ENCODE peak calls at places on chromosomes 3 and 15, in six cellular contexts. C is NCI-H2171 treated with DMSO at 0.1 percent for 48 hours, J is activated gamma-delta T cell treated with Interleukin-2 at 50 U/mL for 16 hours, U is OCI-M1, Q is AG09319, D is left kidney. A is an unnamed sample.

GRCh38 chr3:45199837-45200648 is 26.0 kb downstream of the TMEM158 start:
- DNase-seq in C (no peak), U (no peak), D (no peak), J (no peak), Q (no peak), A (no peak)

GRCh38 chr15:101176625-101177024 is 75.2 kb downstream of the CHSY1 start:
- DNase-seq in D (no peak), U (no peak), J (no peak), C (no peak), Q (no peak), A (peak)

GRCh38 chr3:71689305-71689704 is 35.9 kb downstream of the EIF4E3 start:
- DNase-seq in J (no peak), D (no peak), Q (no peak), U (peak), C (no peak), A (peak)

GRCh38 chr3:51928438-51928837 is 13.3 kb downstream of the RRP9 start:
- DNase-seq in C (no peak), Q (no peak), J (no peak), D (no peak), U (no peak), A (no peak)

GRCh38 chr3:195072916-195073564 is 197.9 kb downstream of the XXYLT1 start:
- DNase-seq in Q (no peak), U (no peak), D (no peak), J (no peak), C (no peak), A (no peak)

GRCh38 chr3:127670761-127671522 is 1.8 kb upstream of the ABTB1 start:
- DNase-seq in Q (no peak), J (no peak), C (no peak), D (no peak), U (no peak), A (no peak)

GRCh38 chr3:58690490-58690889 is 23.9 kb upstream of the FAM3D start:
- DNase-seq in Q (no peak), C (no peak), U (no peak), J (no peak), D (no peak), A (no peak)

GRCh38 chr3:142459096-142459495 is 11.3 kb upstream of the XRN1 start:
- DNase-seq in C (no peak), Q (no peak), U (no peak), D (no peak), J (no peak), A (no peak)

GRCh38 chr3:48118928-48119327 is 69.3 kb downstream of the CDC25A start:
- DNase-seq in J (no peak), Q (no peak), D (no peak), C (no peak), U (no peak), A (no peak)

GRCh38 chr3:171878441-171879225 is 35.5 kb downstream of the TMEM212 start:
- DNase-seq in C (no peak), D (peak), J (no peak), Q (no peak), U (no peak), A (no peak)

GRCh38 chr15:58475573-58476524 is 44.1 kb downstream of the LIPC start:
- DNase-seq in Q (peak), U (peak), J (no peak), D (peak), C (peak), A (peak)

GRCh38 chr15:69668963-69669362 is 216.3 kb downstream of the RPLP1 start:
- DNase-seq in D (no peak), Q (no peak), C (no peak), J (peak), U (no peak), A (peak)

GRCh38 chr15:59751552-59752413 is 62.7 kb upstream of the BNIP2 start:
- DNase-seq in C (no peak), Q (no peak), J (no peak), D (peak), U (peak), A (no peak)

GRCh38 chr3:190534386-190534785 is 20.5 kb downstream of the IL1RAP start:
- DNase-seq in J (no peak), C (no peak), Q (no peak), D (peak), U (no peak), A (no peak)

GRCh38 chr3:140597364-140597763 is 80.5 kb upstream of the TRIM42 start:
- DNase-seq in J (no peak), D (no peak), U (no peak), Q (no peak), C (no peak), A (no peak)

GRCh38 chr15:27826902-27827321 is 272.2 kb downstream of the OCA2 start:
- DNase-seq in C (no peak), D (no peak), J (no peak), U (no peak), Q (no peak), A (no peak)

GRCh38 chr15:90596943-90597342 is 67.2 kb downstream of the CRTC3 start:
- DNase-seq in U (no peak), D (no peak), J (no peak), C (no peak), Q (no peak), A (no peak)